ENCODE peak calls at places on chromosome 4, in six cellular contexts. One of them, this sample, is unnamed.

GRCh38 chr4:38034986-38035882 is 75.0 kb downstream of the PTTG2 start:
- DNase-seq in activated T-helper 1 cell treated with anti-CD3 and anti-CD28 coated beads, Interleukin-2, amount 50 U/mL, for 16 hours: no peak
- DNase-seq in activated CD4-positive, alpha-beta T cell treated with anti-CD3 and anti-CD28 coated beads, Interleukin-2, amount 50 U/mL, for 4 hours: no peak
- DNase-seq in Panc1: peak
- DNase-seq in Ammon's horn: peak
- DNase-seq in HepG2: peak
- DNase-seq in this sample: peak

GRCh38 chr4:43242611-43243010 is 350.1 kb downstream of the GRXCR1 start:
- DNase-seq in activated CD4-positive, alpha-beta T cell treated with anti-CD3 and anti-CD28 coated beads, Interleukin-2, amount 50 U/mL, for 4 hours: no peak
- DNase-seq in activated T-helper 1 cell treated with anti-CD3 and anti-CD28 coated beads, Interleukin-2, amount 50 U/mL, for 16 hours: no peak
- DNase-seq in Ammon's horn: no peak
- DNase-seq in HepG2: no peak
- DNase-seq in Panc1: no peak
- DNase-seq in this sample: no peak

GRCh38 chr4:146654976-146655761 is 16.5 kb downstream of the POU4F2 start:
- DNase-seq in HepG2: no peak
- DNase-seq in activated CD4-positive, alpha-beta T cell treated with anti-CD3 and anti-CD28 coated beads, Interleukin-2, amount 50 U/mL, for 4 hours: no peak
- DNase-seq in Panc1: no peak
- DNase-seq in Ammon's horn: no peak
- DNase-seq in activated T-helper 1 cell treated with anti-CD3 and anti-CD28 coated beads, Interleukin-2, amount 50 U/mL, for 16 hours: no peak
- DNase-seq in this sample: no peak

GRCh38 chr4:169225058-169225751 is 45.6 kb downstream of the SH3RF1 start:
- DNase-seq in Ammon's horn: no peak
- DNase-seq in HepG2: no peak
- DNase-seq in activated CD4-positive, alpha-beta T cell treated with anti-CD3 and anti-CD28 coated beads, Interleukin-2, amount 50 U/mL, for 4 hours: no peak
- DNase-seq in activated T-helper 1 cell treated with anti-CD3 and anti-CD28 coated beads, Interleukin-2, amount 50 U/mL, for 16 hours: no peak
- DNase-seq in Panc1: peak
- DNase-seq in this sample: no peak

GRCh38 chr4:19689511-19689910 is 562.2 kb upstream of the SLIT2 start:
- DNase-seq in activated T-helper 1 cell treated with anti-CD3 and anti-CD28 coated beads, Interleukin-2, amount 50 U/mL, for 16 hours: no peak
- DNase-seq in Panc1: no peak
- DNase-seq in HepG2: no peak
- DNase-seq in activated CD4-positive, alpha-beta T cell treated with anti-CD3 and anti-CD28 coated beads, Interleukin-2, amount 50 U/mL, for 4 hours: no peak
- DNase-seq in Ammon's horn: no peak
- DNase-seq in this sample: no peak

GRCh38 chr4:12966741-12967140 is 517.4 kb downstream of the RAB28 start:
- DNase-seq in activated T-helper 1 cell treated with anti-CD3 and anti-CD28 coated beads, Interleukin-2, amount 50 U/mL, for 16 hours: no peak
- DNase-seq in HepG2: no peak
- DNase-seq in activated CD4-positive, alpha-beta T cell treated with anti-CD3 and anti-CD28 coated beads, Interleukin-2, amount 50 U/mL, for 4 hours: no peak
- DNase-seq in Panc1: no peak
- DNase-seq in Ammon's horn: no peak
- DNase-seq in this sample: no peak

GRCh38 chr4:52925531-52925968 is 63.4 kb downstream of the RASL11B start:
- DNase-seq in Panc1: no peak
- DNase-seq in activated T-helper 1 cell treated with anti-CD3 and anti-CD28 coated beads, Interleukin-2, amount 50 U/mL, for 16 hours: no peak
- DNase-seq in HepG2: no peak
- DNase-seq in activated CD4-positive, alpha-beta T cell treated with anti-CD3 and anti-CD28 coated beads, Interleukin-2, amount 50 U/mL, for 4 hours: no peak
- DNase-seq in Ammon's horn: no peak
- DNase-seq in this sample: no peak

GRCh38 chr4:71247706-71248105 is 91.1 kb upstream of the SLC4A4 start:
- DNase-seq in activated T-helper 1 cell treated with anti-CD3 and anti-CD28 coated beads, Interleukin-2, amount 50 U/mL, for 16 hours: no peak
- DNase-seq in Ammon's horn: no peak
- DNase-seq in HepG2: no peak
- DNase-seq in Panc1: no peak
- DNase-seq in activated CD4-positive, alpha-beta T cell treated with anti-CD3 and anti-CD28 coated beads, Interleukin-2, amount 50 U/mL, for 4 hours: no peak
- DNase-seq in this sample: no peak

GRCh38 chr4:162837679-162838078 is 329.0 kb downstream of the NAF1 start:
- DNase-seq in activated T-helper 1 cell treated with anti-CD3 and anti-CD28 coated beads, Interleukin-2, amount 50 U/mL, for 16 hours: no peak
- DNase-seq in Ammon's horn: no peak
- DNase-seq in HepG2: no peak
- DNase-seq in activated CD4-positive, alpha-beta T cell treated with anti-CD3 and anti-CD28 coated beads, Interleukin-2, amount 50 U/mL, for 4 hours: no peak
- DNase-seq in Panc1: no peak
- DNase-seq in this sample: no peak

GRCh38 chr4:116849620-116850019 is 235.8 kb downstream of the TRAM1L1 start:
- DNase-seq in activated T-helper 1 cell treated with anti-CD3 and anti-CD28 coated beads, Interleukin-2, amount 50 U/mL, for 16 hours: no peak
- DNase-seq in HepG2: no peak
- DNase-seq in activated CD4-positive, alpha-beta T cell treated with anti-CD3 and anti-CD28 coated beads, Interleukin-2, amount 50 U/mL, for 4 hours: no peak
- DNase-seq in Ammon's horn: no peak
- DNase-seq in Panc1: no peak
- DNase-seq in this sample: no peak

GRCh38 chr4:47703964-47704363 is 133.9 kb downstream of the CORIN start:
- DNase-seq in Panc1: no peak
- DNase-seq in HepG2: no peak
- DNase-seq in activated CD4-positive, alpha-beta T cell treated with anti-CD3 and anti-CD28 coated beads, Interleukin-2, amount 50 U/mL, for 4 hours: no peak
- DNase-seq in Ammon's horn: no peak
- DNase-seq in activated T-helper 1 cell treated with anti-CD3 and anti-CD28 coated beads, Interleukin-2, amount 50 U/mL, for 16 hours: no peak
- DNase-seq in this sample: no peak

This sample was measured in midbrain.